ENCODE peak calls at places on chromosomes 12 and 14, in five cellular contexts. One of them, this sample, is unnamed.

GRCh38 chr12:107759410-107759809 is 1.5 kb downstream of the PRDM4 start:
- DNase-seq in GM13976: no peak
- DNase-seq in progenitor cell of endocrine pancreas: no peak
- DNase-seq in A549: peak; percentile 60
- DNase-seq in WTC11: no peak
- DNase-seq in this sample: peak; percentile 55

GRCh38 chr12:40587416-40587815 is 104.8 kb upstream of the CNTN1 start:
- DNase-seq in GM13976: no peak
- DNase-seq in A549: no peak
- DNase-seq in progenitor cell of endocrine pancreas: no peak
- DNase-seq in WTC11: no peak
- DNase-seq in this sample: no peak

GRCh38 chr12:94990222-94990621 is 13.3 kb downstream of the NDUFA12 start:
- DNase-seq in GM13976: peak; percentile 36
- DNase-seq in WTC11: no peak
- DNase-seq in progenitor cell of endocrine pancreas: no peak
- DNase-seq in A549: no peak
- DNase-seq in this sample: no peak

GRCh38 chr14:96098309-96098998 is 59.3 kb downstream of the C14orf132 start:
- DNase-seq in WTC11: peak; percentile 79
- DNase-seq in A549: peak; percentile 78
- DNase-seq in progenitor cell of endocrine pancreas: peak; percentile 22
- DNase-seq in GM13976: peak; percentile 60
- DNase-seq in this sample: peak; percentile 26

GRCh38 chr12:15214851-15215601 is 6.2 kb downstream of the RERG start:
- DNase-seq in WTC11: no peak
- DNase-seq in A549: no peak
- DNase-seq in progenitor cell of endocrine pancreas: no peak
- DNase-seq in GM13976: no peak
- DNase-seq in this sample: no peak

GRCh38 chr14:20490563-20490962 is 14.8 kb upstream of the RNASE10 start:
- DNase-seq in GM13976: no peak
- DNase-seq in progenitor cell of endocrine pancreas: no peak
- DNase-seq in WTC11: no peak
- DNase-seq in A549: no peak
- DNase-seq in this sample: no peak

GRCh38 chr14:56992332-56992820 is 182.1 kb upstream of the OTX2 start:
- DNase-seq in A549: no peak
- DNase-seq in progenitor cell of endocrine pancreas: no peak
- DNase-seq in WTC11: no peak
- DNase-seq in GM13976: no peak
- DNase-seq in this sample: no peak

GRCh38 chr12:3319723-3320492 is 171.1 kb upstream of the PRMT8 start:
- DNase-seq in WTC11: no peak
- DNase-seq in A549: peak; percentile 35
- DNase-seq in progenitor cell of endocrine pancreas: no peak
- DNase-seq in GM13976: no peak
- DNase-seq in this sample: no peak

GRCh38 chr14:21408152-21408551 is 24.3 kb upstream of the SUPT16H start:
- DNase-seq in GM13976: no peak
- DNase-seq in A549: peak; percentile 20
- DNase-seq in progenitor cell of endocrine pancreas: no peak
- DNase-seq in WTC11: no peak
- DNase-seq in this sample: no peak

GRCh38 chr12:24901975-24902461 is 46.9 kb downstream of the BCAT1 start:
- DNase-seq in progenitor cell of endocrine pancreas: peak; percentile 30
- DNase-seq in GM13976: peak; percentile 67
- DNase-seq in A549: no peak
- DNase-seq in WTC11: peak; percentile 53
- DNase-seq in this sample: peak; percentile 64

GRCh38 chr14:102540310-102541028 is 30.9 kb upstream of the ANKRD9 start:
- DNase-seq in A549: no peak
- DNase-seq in GM13976: no peak
- DNase-seq in progenitor cell of endocrine pancreas: no peak
- DNase-seq in WTC11: no peak
- DNase-seq in this sample: no peak

GRCh38 chr14:89836830-89837469 is 117.6 kb downstream of the EFCAB11 start:
- DNase-seq in GM13976: no peak
- DNase-seq in WTC11: no peak
- DNase-seq in A549: no peak
- DNase-seq in progenitor cell of endocrine pancreas: no peak
- DNase-seq in this sample: no peak

GRCh38 chr12:101792046-101792931 is 38.5 kb downstream of the GNPTAB start:
- DNase-seq in progenitor cell of endocrine pancreas: no peak
- DNase-seq in GM13976: no peak
- DNase-seq in A549: no peak
- DNase-seq in WTC11: no peak
- DNase-seq in this sample: no peak
- TF ChIP-seq CTCF in progenitor cell of endocrine pancreas: no peak
- TF ChIP-seq CTCF in GM13976: peak; percentile 18
- TF ChIP-seq CTCF in A549: peak; percentile 40
- TF ChIP-seq CTCF in WTC11: no peak
- TF ChIP-seq CTCF in this sample: no peak

GRCh38 chr12:43733687-43734086 is 24.9 kb downstream of the PUS7L start:
- DNase-seq in GM13976: no peak
- DNase-seq in WTC11: no peak
- DNase-seq in A549: no peak
- DNase-seq in progenitor cell of endocrine pancreas: no peak
- DNase-seq in this sample: no peak

GRCh38 chr12:43740511-43741100 is 18.0 kb downstream of the PUS7L start:
- DNase-seq in A549: no peak
- DNase-seq in GM13976: peak; percentile 20
- DNase-seq in WTC11: no peak
- DNase-seq in progenitor cell of endocrine pancreas: no peak
- DNase-seq in this sample: no peak

GRCh38 chr12:43742106-43742505 is 16.5 kb downstream of the PUS7L start:
- DNase-seq in A549: no peak
- DNase-seq in progenitor cell of endocrine pancreas: no peak
- DNase-seq in GM13976: no peak
- DNase-seq in WTC11: no peak
- DNase-seq in this sample: no peak

GRCh38 chr12:43736921-43737440 is 21.6 kb downstream of the PUS7L start:
- DNase-seq in WTC11: no peak
- DNase-seq in GM13976: no peak
- DNase-seq in A549: no peak
- DNase-seq in progenitor cell of endocrine pancreas: no peak
- DNase-seq in this sample: no peak

DNA sequence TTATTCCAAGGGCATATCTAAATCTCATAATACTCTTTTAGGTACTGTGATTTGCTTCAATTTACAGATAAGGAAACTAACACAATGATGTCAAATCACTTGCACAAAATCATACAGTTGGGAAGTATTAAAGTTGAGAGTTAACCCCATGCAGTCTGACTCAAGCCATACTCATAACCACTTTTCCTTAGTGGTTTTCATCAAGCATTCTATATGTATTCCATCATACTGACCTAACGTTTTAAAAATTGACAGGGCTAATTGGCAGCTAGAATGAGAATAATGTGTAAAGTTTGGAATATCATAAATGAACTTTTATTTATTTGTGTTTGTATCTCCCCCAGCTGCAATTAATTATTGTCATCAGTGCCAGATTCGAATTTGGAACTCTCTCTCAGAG is 20.9 kb downstream of the PUS7L start:
- DNase-seq in progenitor cell of endocrine pancreas: no peak
- DNase-seq in GM13976: no peak
- DNase-seq in A549: no peak
- DNase-seq in WTC11: no peak
- DNase-seq in this sample: no peak
- TF ChIP-seq CTCF in progenitor cell of endocrine pancreas: no peak
- TF ChIP-seq CTCF in GM13976: no peak
- TF ChIP-seq CTCF in A549: no peak
- TF ChIP-seq CTCF in WTC11: no peak
- TF ChIP-seq CTCF in this sample: no peak

GRCh38 chr12:27988594-27989233 is 16.2 kb upstream of the PTHLH start:
- DNase-seq in progenitor cell of endocrine pancreas: no peak
- DNase-seq in GM13976: no peak
- DNase-seq in A549: no peak
- DNase-seq in WTC11: no peak
- DNase-seq in this sample: no peak
- TF ChIP-seq CTCF in progenitor cell of endocrine pancreas: no peak
- TF ChIP-seq CTCF in GM13976: no peak
- TF ChIP-seq CTCF in A549: no peak
- TF ChIP-seq CTCF in WTC11: no peak
- TF ChIP-seq CTCF in this sample: no peak

GRCh38 chr14:99278836-99279235 is 6.8 kb upstream of the BCL11B start:
- DNase-seq in GM13976: no peak
- DNase-seq in A549: no peak
- DNase-seq in progenitor cell of endocrine pancreas: no peak
- DNase-seq in WTC11: no peak
- DNase-seq in this sample: no peak

GRCh38 chr14:99275222-99275584 is 3.2 kb upstream of the BCL11B start:
- DNase-seq in GM13976: no peak
- DNase-seq in progenitor cell of endocrine pancreas: no peak
- DNase-seq in WTC11: no peak
- DNase-seq in A549: no peak
- DNase-seq in this sample: peak; percentile 33

GRCh38 chr14:99276482-99276881 is 4.5 kb upstream of the BCL11B start:
- DNase-seq in GM13976: no peak
- DNase-seq in A549: no peak
- DNase-seq in WTC11: no peak
- DNase-seq in progenitor cell of endocrine pancreas: no peak
- DNase-seq in this sample: no peak

GRCh38 chr14:99280041-99280731 is 8.2 kb upstream of the BCL11B start:
- DNase-seq in GM13976: no peak
- DNase-seq in WTC11: no peak
- DNase-seq in progenitor cell of endocrine pancreas: no peak
- DNase-seq in A549: no peak
- DNase-seq in this sample: no peak

DNA sequence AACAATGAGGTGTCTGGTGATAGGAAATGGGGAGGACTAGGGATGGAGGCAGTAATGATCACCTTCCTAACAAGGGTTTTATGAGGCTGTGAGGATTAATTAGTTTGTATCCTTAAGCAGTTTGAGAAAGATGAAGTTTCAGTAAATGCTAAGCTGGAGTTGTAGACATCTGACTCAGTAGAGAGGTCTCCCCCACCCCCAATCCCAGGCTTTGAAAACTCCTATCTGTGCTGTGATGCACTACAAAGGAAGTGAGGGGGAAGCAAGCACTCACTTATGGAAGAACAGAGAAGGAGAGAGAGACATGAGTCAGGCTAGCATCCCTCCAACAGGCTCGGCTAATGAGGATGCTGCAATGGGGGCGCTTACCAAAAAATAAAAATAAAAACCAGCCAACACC is 5.5 kb upstream of the BCL11B start:
- DNase-seq in progenitor cell of endocrine pancreas: no peak
- DNase-seq in A549: no peak
- DNase-seq in GM13976: no peak
- DNase-seq in WTC11: no peak
- DNase-seq in this sample: no peak
- TF ChIP-seq CTCF in progenitor cell of endocrine pancreas: no peak
- TF ChIP-seq CTCF in A549: no peak
- TF ChIP-seq CTCF in GM13976: no peak
- TF ChIP-seq CTCF in WTC11: no peak
- TF ChIP-seq CTCF in this sample: no peak

GRCh38 chr12:54444202-54444601 is 25.1 kb upstream of the ITGA5 start:
- DNase-seq in WTC11: no peak
- DNase-seq in progenitor cell of endocrine pancreas: no peak
- DNase-seq in A549: no peak
- DNase-seq in GM13976: no peak
- DNase-seq in this sample: no peak
- TF ChIP-seq CTCF in WTC11: no peak
- TF ChIP-seq CTCF in progenitor cell of endocrine pancreas: no peak
- TF ChIP-seq CTCF in A549: no peak
- TF ChIP-seq CTCF in GM13976: no peak
- TF ChIP-seq CTCF in this sample: no peak

GRCh38 chr14:101083564-101084435 is 180.3 kb upstream of the RTL1 start:
- DNase-seq in GM13976: no peak
- DNase-seq in progenitor cell of endocrine pancreas: no peak
- DNase-seq in WTC11: peak; percentile 77
- DNase-seq in A549: peak; percentile 22
- DNase-seq in this sample: no peak
- TF ChIP-seq CTCF in GM13976: no peak
- TF ChIP-seq CTCF in progenitor cell of endocrine pancreas: peak; percentile 33
- TF ChIP-seq CTCF in WTC11: peak; percentile 46
- TF ChIP-seq CTCF in A549: no peak
- TF ChIP-seq CTCF in this sample: no peak